ENCODE peak calls at places on chromosomes 4 and X, in nine cellular contexts. One of them, this sample, is unnamed.

GRCh38 chrX:12372111-12372510 is 233.8 kb downstream of the FRMPD4 start:
- DNase-seq in CD4-positive, alpha-beta T cell: no peak
- DNase-seq in GM10248: no peak
- DNase-seq in choroid plexus epithelial cell: no peak
- DNase-seq in GM13977: no peak
- DNase-seq in RWPE2: peak
- DNase-seq in tibial nerve: no peak
- DNase-seq in fibroblast of pulmonary artery: peak
- DNase-seq in cardiac muscle cell: no peak
- DNase-seq in this sample: no peak

GRCh38 chr4:124415206-124415605 is 297.3 kb downstream of the ANKRD50 start:
- DNase-seq in choroid plexus epithelial cell: peak
- DNase-seq in cardiac muscle cell: no peak
- DNase-seq in fibroblast of pulmonary artery: peak
- DNase-seq in RWPE2: no peak
- DNase-seq in tibial nerve: no peak
- DNase-seq in GM10248: no peak
- DNase-seq in CD4-positive, alpha-beta T cell: no peak
- DNase-seq in GM13977: no peak
- DNase-seq in this sample: no peak

GRCh38 chr4:80101086-80101767 is 28.2 kb upstream of the ANTXR2 start:
- DNase-seq in GM13977: no peak
- DNase-seq in RWPE2: no peak
- DNase-seq in choroid plexus epithelial cell: no peak
- DNase-seq in cardiac muscle cell: no peak
- DNase-seq in CD4-positive, alpha-beta T cell: no peak
- DNase-seq in GM10248: no peak
- DNase-seq in tibial nerve: no peak
- DNase-seq in fibroblast of pulmonary artery: no peak
- DNase-seq in this sample: no peak

GRCh38 chr4:164087733-164088132 is 593.2 kb downstream of the TMA16 start:
- DNase-seq in cardiac muscle cell: no peak
- DNase-seq in GM13977: no peak
- DNase-seq in choroid plexus epithelial cell: no peak
- DNase-seq in RWPE2: no peak
- DNase-seq in CD4-positive, alpha-beta T cell: no peak
- DNase-seq in tibial nerve: no peak
- DNase-seq in fibroblast of pulmonary artery: no peak
- DNase-seq in GM10248: no peak
- DNase-seq in this sample: no peak

GRCh38 chrX:107743995-107744394 is 31.6 kb downstream of the TSC22D3 start:
- DNase-seq in cardiac muscle cell: no peak
- DNase-seq in choroid plexus epithelial cell: no peak
- DNase-seq in tibial nerve: no peak
- DNase-seq in CD4-positive, alpha-beta T cell: no peak
- DNase-seq in GM10248: no peak
- DNase-seq in GM13977: no peak
- DNase-seq in RWPE2: no peak
- DNase-seq in fibroblast of pulmonary artery: no peak
- DNase-seq in this sample: no peak

GRCh38 chr4:184053476-184053875 is 148.4 kb downstream of the STOX2 start:
- DNase-seq in tibial nerve: no peak
- DNase-seq in CD4-positive, alpha-beta T cell: no peak
- DNase-seq in GM10248: no peak
- DNase-seq in GM13977: no peak
- DNase-seq in choroid plexus epithelial cell: no peak
- DNase-seq in cardiac muscle cell: no peak
- DNase-seq in fibroblast of pulmonary artery: no peak
- DNase-seq in RWPE2: no peak
- DNase-seq in this sample: no peak

GRCh38 chr4:108337923-108338322 is 169.2 kb upstream of the LEF1 start:
- DNase-seq in cardiac muscle cell: no peak
- DNase-seq in tibial nerve: no peak
- DNase-seq in fibroblast of pulmonary artery: no peak
- DNase-seq in GM10248: no peak
- DNase-seq in RWPE2: no peak
- DNase-seq in choroid plexus epithelial cell: peak
- DNase-seq in CD4-positive, alpha-beta T cell: no peak
- DNase-seq in GM13977: no peak
- DNase-seq in this sample: no peak

GRCh38 chr4:110062166-110062565 is 136.2 kb downstream of the ELOVL6 start:
- DNase-seq in GM10248: no peak
- DNase-seq in fibroblast of pulmonary artery: no peak
- DNase-seq in RWPE2: no peak
- DNase-seq in CD4-positive, alpha-beta T cell: no peak
- DNase-seq in GM13977: no peak
- DNase-seq in cardiac muscle cell: no peak
- DNase-seq in choroid plexus epithelial cell: no peak
- DNase-seq in tibial nerve: no peak
- DNase-seq in this sample: no peak

GRCh38 chr4:152957437-152958185 is 21.5 kb downstream of the FHDC1 start:
- DNase-seq in GM13977: no peak
- DNase-seq in tibial nerve: no peak
- DNase-seq in GM10248: no peak
- DNase-seq in fibroblast of pulmonary artery: no peak
- DNase-seq in CD4-positive, alpha-beta T cell: no peak
- DNase-seq in choroid plexus epithelial cell: peak
- DNase-seq in RWPE2: no peak
- DNase-seq in cardiac muscle cell: peak
- DNase-seq in this sample: no peak

GRCh38 chrX:113512700-113513395 is 672.2 kb upstream of the AMOT start:
- DNase-seq in cardiac muscle cell: no peak
- DNase-seq in GM13977: no peak
- DNase-seq in GM10248: no peak
- DNase-seq in fibroblast of pulmonary artery: peak
- DNase-seq in choroid plexus epithelial cell: peak
- DNase-seq in CD4-positive, alpha-beta T cell: no peak
- DNase-seq in RWPE2: no peak
- DNase-seq in tibial nerve: no peak
- DNase-seq in this sample: no peak

GRCh38 chrX:35122756-35123155 is 180.2 kb downstream of the FAM47B start:
- DNase-seq in CD4-positive, alpha-beta T cell: no peak
- DNase-seq in choroid plexus epithelial cell: no peak
- DNase-seq in cardiac muscle cell: no peak
- DNase-seq in RWPE2: no peak
- DNase-seq in GM13977: no peak
- DNase-seq in tibial nerve: no peak
- DNase-seq in fibroblast of pulmonary artery: no peak
- DNase-seq in GM10248: no peak
- DNase-seq in this sample: no peak

GRCh38 chrX:8364369-8365141 is 100.1 kb upstream of the VCX3B start:
- DNase-seq in GM10248: no peak
- DNase-seq in cardiac muscle cell: peak
- DNase-seq in GM13977: peak
- DNase-seq in choroid plexus epithelial cell: no peak
- DNase-seq in CD4-positive, alpha-beta T cell: no peak
- DNase-seq in fibroblast of pulmonary artery: peak
- DNase-seq in RWPE2: no peak
- DNase-seq in tibial nerve: no peak
- DNase-seq in this sample: no peak

GRCh38 chr4:5280845-5281244 is 229.6 kb downstream of the STK32B start:
- DNase-seq in RWPE2: no peak
- DNase-seq in cardiac muscle cell: no peak
- DNase-seq in GM13977: no peak
- DNase-seq in CD4-positive, alpha-beta T cell: no peak
- DNase-seq in GM10248: no peak
- DNase-seq in choroid plexus epithelial cell: no peak
- DNase-seq in fibroblast of pulmonary artery: no peak
- DNase-seq in tibial nerve: no peak
- DNase-seq in this sample: no peak
- TF ChIP-seq CTCF in RWPE2: no peak
- TF ChIP-seq CTCF in cardiac muscle cell: no peak
- TF ChIP-seq CTCF in GM13977: no peak
- TF ChIP-seq CTCF in CD4-positive, alpha-beta T cell: no peak
- TF ChIP-seq CTCF in GM10248: no peak
- TF ChIP-seq CTCF in choroid plexus epithelial cell: no peak
- TF ChIP-seq CTCF in fibroblast of pulmonary artery: no peak
- TF ChIP-seq CTCF in tibial nerve: no peak
- TF ChIP-seq CTCF in this sample: no peak

GRCh38 chrX:51641421-51642021 is 22.8 kb upstream of the CENPVL3 start:
- DNase-seq in tibial nerve: peak
- DNase-seq in fibroblast of pulmonary artery: peak
- DNase-seq in CD4-positive, alpha-beta T cell: no peak
- DNase-seq in RWPE2: no peak
- DNase-seq in choroid plexus epithelial cell: peak
- DNase-seq in GM10248: peak
- DNase-seq in GM13977: peak
- DNase-seq in cardiac muscle cell: peak
- DNase-seq in this sample: peak
- TF ChIP-seq CTCF in tibial nerve: no peak
- TF ChIP-seq CTCF in fibroblast of pulmonary artery: peak
- TF ChIP-seq CTCF in CD4-positive, alpha-beta T cell: peak
- TF ChIP-seq CTCF in RWPE2: no peak
- TF ChIP-seq CTCF in choroid plexus epithelial cell: peak
- TF ChIP-seq CTCF in GM10248: peak
- TF ChIP-seq CTCF in GM13977: peak
- TF ChIP-seq CTCF in cardiac muscle cell: peak
- TF ChIP-seq CTCF in this sample: peak

GRCh38 chr4:94416981-94417380 is 34.8 kb upstream of the PDLIM5 start:
- DNase-seq in GM10248: no peak
- DNase-seq in choroid plexus epithelial cell: no peak
- DNase-seq in tibial nerve: no peak
- DNase-seq in cardiac muscle cell: no peak
- DNase-seq in RWPE2: no peak
- DNase-seq in GM13977: no peak
- DNase-seq in fibroblast of pulmonary artery: no peak
- DNase-seq in CD4-positive, alpha-beta T cell: no peak
- DNase-seq in this sample: no peak

GRCh38 chr4:94420356-94420755 is 31.4 kb upstream of the PDLIM5 start:
- DNase-seq in RWPE2: no peak
- DNase-seq in choroid plexus epithelial cell: peak
- DNase-seq in cardiac muscle cell: no peak
- DNase-seq in GM10248: no peak
- DNase-seq in tibial nerve: no peak
- DNase-seq in fibroblast of pulmonary artery: peak
- DNase-seq in GM13977: no peak
- DNase-seq in CD4-positive, alpha-beta T cell: no peak
- DNase-seq in this sample: no peak

GRCh38 chr4:94419956-94420355 is 31.8 kb upstream of the PDLIM5 start:
- DNase-seq in CD4-positive, alpha-beta T cell: no peak
- DNase-seq in RWPE2: no peak
- DNase-seq in GM13977: no peak
- DNase-seq in fibroblast of pulmonary artery: peak
- DNase-seq in tibial nerve: no peak
- DNase-seq in cardiac muscle cell: no peak
- DNase-seq in choroid plexus epithelial cell: peak
- DNase-seq in GM10248: no peak
- DNase-seq in this sample: no peak

GRCh38 chr4:94416335-94416734 is 35.4 kb upstream of the PDLIM5 start:
- DNase-seq in fibroblast of pulmonary artery: no peak
- DNase-seq in choroid plexus epithelial cell: no peak
- DNase-seq in cardiac muscle cell: no peak
- DNase-seq in GM13977: no peak
- DNase-seq in CD4-positive, alpha-beta T cell: no peak
- DNase-seq in GM10248: no peak
- DNase-seq in RWPE2: no peak
- DNase-seq in tibial nerve: no peak
- DNase-seq in this sample: no peak

GRCh38 chr4:94419549-94419948 is 32.2 kb upstream of the PDLIM5 start:
- DNase-seq in RWPE2: no peak
- DNase-seq in CD4-positive, alpha-beta T cell: no peak
- DNase-seq in fibroblast of pulmonary artery: no peak
- DNase-seq in GM13977: no peak
- DNase-seq in tibial nerve: no peak
- DNase-seq in cardiac muscle cell: no peak
- DNase-seq in choroid plexus epithelial cell: no peak
- DNase-seq in GM10248: no peak
- DNase-seq in this sample: no peak
- TF ChIP-seq CTCF in RWPE2: no peak
- TF ChIP-seq CTCF in CD4-positive, alpha-beta T cell: no peak
- TF ChIP-seq CTCF in fibroblast of pulmonary artery: no peak
- TF ChIP-seq CTCF in GM13977: no peak
- TF ChIP-seq CTCF in tibial nerve: no peak
- TF ChIP-seq CTCF in cardiac muscle cell: no peak
- TF ChIP-seq CTCF in choroid plexus epithelial cell: no peak
- TF ChIP-seq CTCF in GM10248: no peak
- TF ChIP-seq CTCF in this sample: no peak

GRCh38 chr4:143207555-143207954 is 22.8 kb downstream of the USP38 start:
- DNase-seq in CD4-positive, alpha-beta T cell: no peak
- DNase-seq in GM10248: no peak
- DNase-seq in tibial nerve: no peak
- DNase-seq in fibroblast of pulmonary artery: peak
- DNase-seq in RWPE2: no peak
- DNase-seq in choroid plexus epithelial cell: peak
- DNase-seq in cardiac muscle cell: no peak
- DNase-seq in GM13977: no peak
- DNase-seq in this sample: no peak

GRCh38 chr4:143203577-143203976 is 18.9 kb downstream of the USP38 start:
- DNase-seq in CD4-positive, alpha-beta T cell: no peak
- DNase-seq in choroid plexus epithelial cell: no peak
- DNase-seq in fibroblast of pulmonary artery: no peak
- DNase-seq in GM10248: no peak
- DNase-seq in tibial nerve: no peak
- DNase-seq in GM13977: no peak
- DNase-seq in RWPE2: no peak
- DNase-seq in cardiac muscle cell: no peak
- DNase-seq in this sample: no peak

GRCh38 chr4:143199503-143199902 is 14.8 kb downstream of the USP38 start:
- DNase-seq in GM10248: no peak
- DNase-seq in RWPE2: no peak
- DNase-seq in GM13977: no peak
- DNase-seq in choroid plexus epithelial cell: no peak
- DNase-seq in CD4-positive, alpha-beta T cell: no peak
- DNase-seq in tibial nerve: no peak
- DNase-seq in fibroblast of pulmonary artery: no peak
- DNase-seq in cardiac muscle cell: no peak
- DNase-seq in this sample: no peak

DNA sequence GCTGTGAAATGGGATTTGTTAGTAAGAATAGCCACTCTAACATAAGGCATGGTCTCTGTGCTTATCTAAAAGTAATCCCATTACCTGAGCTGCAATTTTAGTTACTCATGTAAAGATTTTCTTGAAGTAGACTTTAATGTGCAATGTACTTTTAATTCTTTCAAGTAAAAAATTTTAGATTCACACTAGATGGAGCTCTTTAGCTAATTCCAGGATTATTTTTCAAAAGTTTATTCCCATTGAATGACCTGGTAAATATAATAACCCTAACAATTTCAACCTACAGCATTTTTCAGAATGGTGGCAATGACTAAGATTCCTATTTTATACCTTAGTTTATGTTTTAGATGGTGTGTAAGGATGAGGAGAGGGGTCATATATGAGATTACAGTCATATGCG is 18.1 kb downstream of the USP38 start:
- DNase-seq in tibial nerve: no peak
- DNase-seq in CD4-positive, alpha-beta T cell: no peak
- DNase-seq in cardiac muscle cell: no peak
- DNase-seq in RWPE2: no peak
- DNase-seq in GM13977: no peak
- DNase-seq in choroid plexus epithelial cell: peak
- DNase-seq in fibroblast of pulmonary artery: peak
- DNase-seq in GM10248: no peak
- DNase-seq in this sample: no peak
- TF ChIP-seq CTCF in tibial nerve: peak
- TF ChIP-seq CTCF in CD4-positive, alpha-beta T cell: no peak
- TF ChIP-seq CTCF in cardiac muscle cell: no peak
- TF ChIP-seq CTCF in RWPE2: peak
- TF ChIP-seq CTCF in GM13977: peak
- TF ChIP-seq CTCF in choroid plexus epithelial cell: peak
- TF ChIP-seq CTCF in fibroblast of pulmonary artery: peak
- TF ChIP-seq CTCF in GM10248: peak
- TF ChIP-seq CTCF in this sample: no peak